ENCODE peak calls at places on chromosome 10, in six cellular contexts. O is adrenal gland, G is T-helper 17 cell, N is ACHN, B is B cell, V is T follicular helper cell. D is an unnamed sample.

GRCh38 chr10:96565774-96566173 is 21.0 kb downstream of the TM9SF3 start:
- DNase-seq in O (no peak), G (no peak), N (no peak), B (no peak), V (no peak), D (no peak)

GRCh38 chr10:125102821-125103220 is 57.5 kb downstream of the CTBP2 start:
- DNase-seq in O (no peak), G (no peak), N (no peak), B (no peak), V (no peak), D (no peak)

GRCh38 chr10:11894381-11895107 is 71.4 kb downstream of the PROSER2 start:
- DNase-seq in O (no peak), G (no peak), N (no peak), B (no peak), V (no peak), D (no peak)

GRCh38 chr10:129057856-129058663 is 409.0 kb upstream of the MGMT start:
- DNase-seq in O (no peak), G (peak; percentile 29), N (no peak), B (no peak), V (peak; percentile 3), D (peak; percentile 25)

GRCh38 chr10:31194986-31195385 is 124.0 kb upstream of the ZEB1 start:
- DNase-seq in O (no peak), G (no peak), N (no peak), B (no peak), V (no peak), D (no peak)

GRCh38 chr10:79472951-79473350 is 27.5 kb upstream of the ZCCHC24 start:
- DNase-seq in O (no peak), G (no peak), N (no peak), B (no peak), V (no peak), D (no peak)

GRCh38 chr10:76432274-76433012 is 1001.0 kb downstream of the LRMDA start:
- DNase-seq in O (no peak), G (no peak), N (peak; percentile 93), B (no peak), V (no peak), D (no peak)

GRCh38 chr10:71604324-71605018 is 115.1 kb downstream of the C10orf105 start:
- DNase-seq in O (no peak), G (no peak), N (no peak), B (no peak), V (no peak), D (no peak)

GRCh38 chr10:48608279-48608681 is 3.4 kb upstream of the ARHGAP22 start:
- DNase-seq in O (peak; percentile 18), G (no peak), N (peak; percentile 75), B (peak; percentile 71), V (no peak), D (peak; percentile 80)

GRCh38 chr10:13219685-13220670 is 14.2 kb downstream of the UCMA start:
- DNase-seq in O (no peak), G (no peak), N (peak; percentile 78), B (no peak), V (no peak), D (no peak)

GRCh38 chr10:29920408-29921070 is 138.8 kb downstream of the JCAD start:
- DNase-seq in O (no peak), G (no peak), N (no peak), B (no peak), V (no peak), D (no peak)

GRCh38 chr10:124227306-124228016 is 134.1 kb upstream of the CHST15 start:
- DNase-seq in O (no peak), G (no peak), N (no peak), B (no peak), V (no peak), D (no peak)

GRCh38 chr10:29102636-29103035 is 186.2 kb upstream of the LYZL1 start:
- DNase-seq in O (no peak), G (no peak), N (no peak), B (no peak), V (no peak), D (no peak)

GRCh38 chr10:80253266-80253962 is 36.0 kb downstream of the MAT1A start:
- DNase-seq in O (no peak), G (no peak), N (no peak), B (no peak), V (no peak), D (no peak)